ENCODE peak calls at places on chromosomes 2 and 18, in six cellular contexts. M is stomach, T is sigmoid colon, B is suprapubic skin, A is GM12878, G is K562. K is an unnamed sample.

GRCh38 chr2:10354399-10354798 is 51.7 kb downstream of the HPCAL1 start:
- DNase-seq in M (no peak), T (no peak), B (no peak), A (no peak), G (no peak), K (no peak)

GRCh38 chr2:125167152-125167551 is 1142.1 kb downstream of the CNTNAP5 start:
- DNase-seq in M (no peak), T (no peak), B (no peak), A (no peak), G (no peak), K (no peak)

GRCh38 chr2:48165066-48165753 is 258.9 kb upstream of the FBXO11 start:
- DNase-seq in M (no peak), T (no peak), B (no peak), A (no peak), G (no peak), K (no peak)

GRCh38 chr18:830315-830901 is 18.4 kb upstream of the YES1 start:
- DNase-seq in M (no peak), T (no peak), B (no peak), A (no peak), G (peak), K (no peak)

GRCh38 chr2:241982711-241983570 is 113.4 kb downstream of the RTP5 start:
- DNase-seq in M (peak), T (no peak), B (no peak), A (no peak), G (no peak), K (peak)

GRCh38 chr2:32965523-32966171 is 18.9 kb downstream of the LTBP1 start:
- DNase-seq in M (no peak), T (no peak), B (no peak), A (no peak), G (no peak), K (no peak)

GRCh38 chr18:9617006-9617542 is 2.7 kb upstream of the PPP4R1 start:
- DNase-seq in M (no peak), T (no peak), B (no peak), A (no peak), G (no peak), K (no peak)

GRCh38 chr18:30527917-30528316 is 514.6 kb downstream of the DSC3 start:
- DNase-seq in M (no peak), T (no peak), B (no peak), A (no peak), G (no peak), K (no peak)

GRCh38 chr18:42706618-42707017 is 408.9 kb downstream of the RIT2 start:
- DNase-seq in M (no peak), T (no peak), B (peak), A (no peak), G (no peak), K (peak)

GRCh38 chr2:164913640-164914346 is 41.5 kb downstream of the SLC38A11 start:
- DNase-seq in M (peak), T (no peak), B (no peak), A (no peak), G (no peak), K (no peak)

GRCh38 chr2:80858955-80859354 is 554.4 kb upstream of the LRRTM1 start:
- DNase-seq in M (no peak), T (no peak), B (no peak), A (no peak), G (no peak), K (no peak)

GRCh38 chr18:60022671-60023276 is 123.0 kb downstream of the PMAIP1 start:
- DNase-seq in M (no peak), T (no peak), B (no peak), A (peak), G (no peak), K (no peak)

GRCh38 chr2:121298476-121298875 is 13.5 kb upstream of the TFCP2L1 start:
- DNase-seq in M (no peak), T (no peak), B (no peak), A (no peak), G (no peak), K (no peak)

GRCh38 chr18:13279181-13280065 is 60.9 kb downstream of the LDLRAD4 start:
- DNase-seq in M (no peak), T (no peak), B (no peak), A (peak), G (no peak), K (no peak)

GRCh38 chr2:184597571-184597980 is 753 bp upstream of the ZNF804A start:
- DNase-seq in M (no peak), T (no peak), B (no peak), A (no peak), G (no peak), K (peak)

GRCh38 chr18:40813116-40813515 is 1141.9 kb upstream of the PIK3C3 start:
- DNase-seq in M (no peak), T (no peak), B (no peak), A (no peak), G (no peak), K (no peak)

GRCh38 chr2:8797682-8798081 is 39.7 kb downstream of the KIDINS220 start:
- DNase-seq in M (no peak), T (no peak), B (no peak), A (no peak), G (no peak), K (no peak)

GRCh38 chr2:240895656-240896388 is at the start of gene MAB21L4:
- DNase-seq in M (no peak), T (no peak), B (no peak), A (no peak), G (no peak), K (no peak)

GRCh38 chr18:63951302-63951705 is 2.2 kb downstream of the HMSD start:
- DNase-seq in M (no peak), T (no peak), B (no peak), A (no peak), G (no peak), K (no peak)

GRCh38 chr2:210663574-210663973 is 107.2 kb downstream of the CPS1 start:
- DNase-seq in M (no peak), T (no peak), B (no peak), A (no peak), G (no peak), K (no peak)

GRCh38 chr18:79613186-79613931 is 66.2 kb upstream of the CTDP1 start:
- DNase-seq in M (no peak), T (peak), B (peak), A (no peak), G (no peak), K (no peak)

GRCh38 chr2:212727751-212728150 is 189.1 kb upstream of the ERBB4 start:
- DNase-seq in M (no peak), T (no peak), B (no peak), A (peak), G (no peak), K (no peak)

GRCh38 chr2:238910751-238911351 is 63.0 kb downstream of the TWIST2 start:
- DNase-seq in M (peak), T (peak), B (peak), A (no peak), G (no peak), K (no peak)

GRCh38 chr2:162069200-162069910 is 4.7 kb downstream of the DPP4 start:
- DNase-seq in M (no peak), T (no peak), B (no peak), A (no peak), G (no peak), K (no peak)

GRCh38 chr18:50011813-50012445 is 183.0 kb downstream of the MYO5B start:
- DNase-seq in M (no peak), T (no peak), B (no peak), A (no peak), G (no peak), K (no peak)

GRCh38 chr2:42835577-42836371 is 43.4 kb upstream of the HAAO start:
- DNase-seq in M (no peak), T (peak), B (peak), A (no peak), G (no peak), K (peak)

GRCh38 chr2:70939001-70939846 is 3.5 kb downstream of the ATP6V1B1 start:
- DNase-seq in M (no peak), T (peak), B (no peak), A (no peak), G (no peak), K (no peak)

GRCh38 chr2:195613922-195614321 is 43.1 kb upstream of the SLC39A10 start:
- DNase-seq in M (no peak), T (no peak), B (no peak), A (no peak), G (peak), K (no peak)

GRCh38 chr2:196440413-196440812 is 199.1 kb upstream of the CCDC150 start:
- DNase-seq in M (no peak), T (no peak), B (no peak), A (no peak), G (no peak), K (no peak)

GRCh38 chr18:35504996-35505395 is 7.2 kb upstream of the INO80C start:
- DNase-seq in M (no peak), T (no peak), B (no peak), A (no peak), G (no peak), K (no peak)

GRCh38 chr18:35507623-35508022 is 9.9 kb upstream of the INO80C start:
- DNase-seq in M (no peak), T (no peak), B (no peak), A (no peak), G (no peak), K (no peak)

GRCh38 chr18:35507192-35507591 is 9.4 kb upstream of the INO80C start:
- DNase-seq in M (no peak), T (no peak), B (no peak), A (no peak), G (no peak), K (no peak)

GRCh38 chr18:35508030-35508429 is 10.3 kb upstream of the INO80C start:
- DNase-seq in M (no peak), T (no peak), B (no peak), A (no peak), G (no peak), K (no peak)

DNA sequence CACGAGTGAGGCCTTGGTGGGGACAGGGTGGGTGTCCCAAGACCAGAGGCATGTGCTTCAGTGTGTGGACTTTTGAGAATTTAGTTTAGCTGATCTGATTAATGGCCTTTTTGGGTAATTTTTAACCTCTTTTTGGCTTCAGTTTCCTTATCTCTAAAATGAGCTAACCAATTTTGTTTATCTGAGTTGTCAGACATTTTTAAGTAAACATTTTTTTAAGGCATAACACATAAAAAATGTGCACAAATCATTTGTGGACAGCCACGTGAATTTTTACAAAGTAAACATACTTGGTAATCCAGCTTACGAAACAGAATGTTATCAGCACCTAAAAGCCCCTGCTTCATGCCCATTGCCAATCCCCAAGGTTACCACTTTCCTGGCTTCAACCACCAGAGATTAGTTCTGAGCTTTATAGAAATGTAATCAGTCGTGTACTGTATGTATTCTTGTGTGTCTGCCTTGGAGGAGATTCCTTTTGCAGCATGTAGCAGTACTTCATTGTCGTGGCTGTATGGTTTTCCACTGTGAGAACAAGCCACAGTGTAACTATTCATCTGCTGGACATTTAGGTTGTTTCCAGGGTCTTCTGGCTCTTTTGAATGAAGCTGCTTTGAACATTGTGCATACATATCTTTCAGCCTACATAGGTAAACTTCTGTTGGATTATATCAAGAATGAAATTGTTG is 8.4 kb upstream of the INO80C start:
- DNase-seq in M (no peak), T (no peak), B (no peak), A (no peak), G (no peak), K (no peak)
- TF ChIP-seq EP300 in M (no peak), T (no peak), B (no peak), A (no peak), G (peak), K (no peak)

DNA sequence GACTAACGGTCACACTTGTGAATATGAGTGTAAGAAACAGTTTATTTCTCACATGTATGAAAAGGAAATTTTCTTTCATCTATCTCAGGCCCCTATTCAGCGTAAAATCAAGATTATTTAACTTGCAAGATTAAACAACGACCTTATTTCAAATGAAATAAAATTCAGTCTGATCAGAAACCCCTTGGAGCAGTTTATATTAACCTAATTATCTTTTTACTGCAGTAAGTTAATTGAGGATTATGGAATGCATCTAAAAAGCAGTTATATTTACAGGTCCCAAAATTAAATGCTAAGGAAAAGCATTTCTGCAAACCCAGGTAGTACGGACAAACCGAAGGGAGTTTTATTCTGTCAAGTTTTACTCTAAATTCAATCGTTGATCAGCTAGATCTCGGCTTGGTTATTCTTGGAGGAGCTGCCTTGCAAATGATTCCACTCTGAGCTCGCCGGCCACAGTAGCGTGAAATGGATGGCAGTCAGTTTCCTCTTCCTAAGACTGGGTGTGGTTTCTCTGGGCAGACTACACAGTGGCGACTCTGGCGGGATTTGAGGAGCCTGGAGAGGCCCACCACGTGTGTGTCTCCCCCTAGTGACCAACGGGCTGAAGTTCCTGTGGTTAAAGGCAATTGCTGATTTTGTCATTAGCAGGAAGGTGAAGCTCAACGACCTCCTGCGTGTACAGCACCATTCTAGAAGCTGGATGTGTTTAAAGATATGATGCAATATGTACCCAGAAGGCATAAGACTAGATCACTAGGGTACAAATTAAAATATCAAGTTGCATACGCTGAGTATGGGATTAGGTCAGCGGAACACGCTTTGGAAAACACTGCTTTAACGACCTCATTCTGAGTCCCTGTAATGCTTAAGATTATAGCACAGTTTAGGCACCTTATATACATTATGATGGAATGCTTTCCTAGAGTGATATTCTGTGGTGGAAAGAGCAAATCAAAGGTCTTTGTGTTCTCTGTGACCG is 36.4 kb downstream of the PRKRA start:
- DNase-seq in M (peak), T (peak), B (peak), A (peak), G (peak), K (peak)
- TF ChIP-seq POLR2AphosphoS5 in M (peak), T (peak), B (no peak), A (peak), G (peak), K (peak)

DNA sequence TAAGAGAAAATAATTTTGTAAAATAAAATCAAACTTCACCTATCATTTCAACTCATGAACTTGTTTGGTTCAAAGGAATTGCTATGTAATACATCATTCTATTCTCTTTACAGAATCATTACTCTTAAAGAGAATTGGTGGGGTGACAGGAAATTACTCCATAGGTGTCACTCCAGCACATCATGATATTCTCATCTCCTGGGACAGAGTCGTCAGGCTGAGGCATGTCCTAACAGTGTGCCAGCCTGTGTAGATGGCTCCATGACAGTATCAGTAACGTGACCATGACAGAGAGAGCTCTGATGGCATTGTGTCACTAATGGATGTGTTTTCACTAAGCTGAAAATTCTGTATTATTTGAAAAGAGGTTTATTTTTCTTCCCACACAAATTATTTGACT is 13.9 kb downstream of the SPATS2L start:
- DNase-seq in M (no peak), T (no peak), B (no peak), A (no peak), G (no peak), K (no peak)
- TF ChIP-seq EP300 in M (no peak), T (no peak), B (no peak), A (no peak), G (no peak), K (no peak)

DNA sequence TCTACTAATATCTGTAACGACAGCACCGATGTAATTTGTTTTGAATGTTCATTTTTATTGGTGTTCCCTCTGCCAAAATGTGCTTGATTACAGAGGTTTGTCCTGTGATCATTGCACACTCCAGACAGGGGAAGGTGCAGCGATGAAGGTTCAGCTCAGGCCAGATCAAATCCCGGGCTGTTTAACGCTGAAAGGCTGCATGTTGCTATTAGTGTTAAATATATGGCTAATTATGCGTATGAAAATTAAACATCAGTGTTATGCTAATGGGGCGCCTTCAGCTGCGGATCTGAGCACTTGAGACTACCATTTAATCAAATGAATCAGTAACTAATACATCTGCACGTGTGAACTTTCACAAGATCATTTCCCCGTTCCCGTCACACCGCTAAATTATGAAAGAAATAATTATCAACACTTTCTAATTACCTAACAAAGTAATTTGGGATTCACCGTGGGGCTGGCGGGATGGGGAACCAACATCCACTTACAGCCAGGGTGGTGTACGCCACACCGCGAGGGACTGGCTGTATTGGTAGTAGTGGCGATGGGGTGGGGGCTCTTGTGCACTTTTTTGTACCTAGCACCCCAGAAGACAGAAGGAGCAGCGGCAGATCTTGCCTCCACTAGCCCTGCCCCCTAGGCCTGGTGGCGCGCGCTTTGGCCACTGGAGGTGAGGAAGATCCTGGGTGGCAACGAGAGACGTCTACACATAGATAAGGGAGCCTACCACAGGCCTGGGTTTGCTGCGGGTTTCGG is 1.4 kb upstream of the DLX1 start:
- DNase-seq in M (no peak), T (no peak), B (no peak), A (no peak), G (peak), K (no peak)
- TF ChIP-seq POLR2AphosphoS5 in M (no peak), T (no peak), B (no peak), A (no peak), G (no peak), K (no peak)

GRCh38 chr2:140892911-140893637 is 1237.7 kb downstream of the LRP1B start:
- DNase-seq in M (no peak), T (no peak), B (no peak), A (no peak), G (no peak), K (no peak)

GRCh38 chr2:140892429-140892828 is 1238.4 kb downstream of the LRP1B start:
- DNase-seq in M (no peak), T (no peak), B (no peak), A (no peak), G (no peak), K (no peak)

GRCh38 chr2:140891614-140892212 is 1239.1 kb downstream of the LRP1B start:
- DNase-seq in M (no peak), T (no peak), B (no peak), A (no peak), G (no peak), K (no peak)

GRCh38 chr2:140895378-140895777 is 1235.4 kb downstream of the LRP1B start:
- DNase-seq in M (no peak), T (no peak), B (no peak), A (no peak), G (no peak), K (no peak)

GRCh38 chr2:140893685-140894084 is 1237.1 kb downstream of the LRP1B start:
- DNase-seq in M (no peak), T (no peak), B (no peak), A (no peak), G (no peak), K (no peak)
- TF ChIP-seq EP300 in M (no peak), T (no peak), B (no peak), A (no peak), G (no peak), K (no peak)

GRCh38 chr2:228224410-228224809 is 42.9 kb upstream of the SPHKAP start:
- DNase-seq in M (no peak), T (no peak), B (no peak), A (no peak), G (no peak), K (no peak)

DNA sequence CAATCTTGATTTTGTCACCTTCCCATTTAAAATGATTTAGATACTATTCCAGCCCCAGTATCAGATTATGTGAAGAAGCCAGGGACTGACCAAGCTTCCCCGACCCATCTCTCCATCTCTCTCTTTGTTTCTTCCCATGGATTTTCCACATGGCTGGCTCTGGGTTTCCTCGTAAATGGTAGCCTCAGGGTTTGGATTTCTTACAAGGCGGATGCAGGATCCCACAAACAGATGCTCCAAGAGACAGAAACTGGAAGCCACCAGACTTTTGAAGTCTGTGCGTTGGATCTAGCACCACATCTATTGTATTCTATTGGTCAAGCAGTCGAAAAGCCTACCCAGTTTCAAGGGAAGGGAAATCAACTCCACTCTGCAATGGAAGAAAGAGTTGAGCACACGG is 46.0 kb upstream of the SPHKAP start:
- DNase-seq in M (no peak), T (no peak), B (no peak), A (no peak), G (no peak), K (no peak)
- TF ChIP-seq POLR2AphosphoS5 in M (no peak), T (no peak), B (no peak), A (no peak), G (no peak), K (no peak)

DNA sequence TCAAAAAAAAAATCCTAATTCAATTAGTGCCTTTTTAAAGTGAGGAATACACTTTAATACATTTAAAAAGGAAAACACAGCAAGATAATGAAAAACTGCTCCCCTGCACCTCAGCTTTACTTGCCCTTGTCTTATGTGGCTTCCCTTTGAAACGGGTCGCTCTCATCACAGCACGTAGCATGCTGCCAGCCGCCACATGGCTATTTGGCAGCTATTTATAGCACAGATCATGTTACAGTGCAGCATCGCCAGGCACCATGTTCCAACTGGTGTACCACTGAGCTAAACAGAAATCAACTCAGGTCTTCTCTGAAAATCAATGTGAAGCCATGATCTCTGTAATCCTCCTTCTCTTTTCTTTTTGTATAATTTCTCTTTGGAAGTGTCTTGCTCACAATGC is 65.1 kb downstream of the TMEM182 start:
- DNase-seq in M (peak), T (no peak), B (no peak), A (no peak), G (no peak), K (no peak)
- TF ChIP-seq EP300 in M (no peak), T (no peak), B (no peak), A (no peak), G (no peak), K (no peak)

K was measured in transverse colon.